ENCODE peak calls at places on chromosomes 11 and 22, in four cellular contexts. One of them, this sample, is unnamed.

GRCh38 chr22:33747576-33748180 is 172.6 kb downstream of the LARGE1 start:
- DNase-seq in HepG2: no peak
- DNase-seq in WTC11: no peak
- DNase-seq in GM12878: no peak
- DNase-seq in this sample: no peak

GRCh38 chr11:133669371-133670046 is 137.2 kb upstream of the OPCML start:
- DNase-seq in HepG2: no peak
- DNase-seq in WTC11: peak; percentile 43
- DNase-seq in GM12878: no peak
- DNase-seq in this sample: no peak

GRCh38 chr11:1878134-1879031 is 13.3 kb downstream of the PRR33 start:
- DNase-seq in HepG2: no peak
- DNase-seq in WTC11: no peak
- DNase-seq in GM12878: no peak
- DNase-seq in this sample: no peak

GRCh38 chr11:17250561-17251350 is 25.8 kb upstream of the NUCB2 start:
- DNase-seq in HepG2: no peak
- DNase-seq in WTC11: no peak
- DNase-seq in GM12878: no peak
- DNase-seq in this sample: no peak

GRCh38 chr11:36349345-36350136 is 53.5 kb downstream of the PRR5L start:
- DNase-seq in HepG2: no peak
- DNase-seq in WTC11: no peak
- DNase-seq in GM12878: no peak
- DNase-seq in this sample: no peak

GRCh38 chr11:131038597-131038996 is 122.3 kb upstream of the SNX19 start:
- DNase-seq in HepG2: no peak
- DNase-seq in WTC11: no peak
- DNase-seq in GM12878: no peak
- DNase-seq in this sample: peak; percentile 36

GRCh38 chr11:95531116-95531515 is 258.5 kb downstream of the FAM76B start:
- DNase-seq in HepG2: no peak
- DNase-seq in WTC11: no peak
- DNase-seq in GM12878: no peak
- DNase-seq in this sample: no peak

GRCh38 chr22:28802595-28803087 is 2.3 kb upstream of the XBP1 start:
- DNase-seq in HepG2: peak; percentile 66
- DNase-seq in WTC11: no peak
- DNase-seq in GM12878: no peak
- DNase-seq in this sample: no peak

GRCh38 chr11:45332486-45332934 is 46.4 kb upstream of the SYT13 start:
- DNase-seq in HepG2: peak; percentile 24
- DNase-seq in WTC11: peak; percentile 53
- DNase-seq in GM12878: no peak
- DNase-seq in this sample: peak; percentile 77

GRCh38 chr11:35166369-35167360 is 27.7 kb downstream of the CD44 start:
- DNase-seq in HepG2: no peak
- DNase-seq in WTC11: no peak
- DNase-seq in GM12878: no peak
- DNase-seq in this sample: no peak

GRCh38 chr11:29634248-29634647 is 382.6 kb downstream of the KCNA4 start:
- DNase-seq in HepG2: no peak
- DNase-seq in WTC11: no peak
- DNase-seq in GM12878: no peak
- DNase-seq in this sample: no peak

GRCh38 chr11:109956124-109956793 is 136.9 kb upstream of the ZC3H12C start:
- DNase-seq in HepG2: no peak
- DNase-seq in WTC11: no peak
- DNase-seq in GM12878: peak; percentile 61
- DNase-seq in this sample: no peak

GRCh38 chr22:37745548-37746365 is 48.9 kb downstream of the TRIOBP start:
- DNase-seq in HepG2: peak; percentile 80
- DNase-seq in WTC11: peak; percentile 89
- DNase-seq in GM12878: peak; percentile 37
- DNase-seq in this sample: peak; percentile 90

GRCh38 chr11:27913650-27914049 is 194.3 kb downstream of the KIF18A start:
- DNase-seq in HepG2: no peak
- DNase-seq in WTC11: no peak
- DNase-seq in GM12878: no peak
- DNase-seq in this sample: no peak

GRCh38 chr11:114082767-114083181 is 23.3 kb downstream of the ZBTB16 start:
- DNase-seq in HepG2: no peak
- DNase-seq in WTC11: no peak
- DNase-seq in GM12878: no peak
- DNase-seq in this sample: peak; percentile 81

GRCh38 chr11:64037027-64037633 is 1.4 kb downstream of the FLRT1 start:
- DNase-seq in HepG2: no peak
- DNase-seq in WTC11: no peak
- DNase-seq in GM12878: no peak
- DNase-seq in this sample: no peak

GRCh38 chr22:19497245-19497644 is 17.5 kb downstream of the CDC45 start:
- DNase-seq in HepG2: no peak
- DNase-seq in WTC11: no peak
- DNase-seq in GM12878: no peak
- DNase-seq in this sample: peak; percentile 75

GRCh38 chr11:63841554-63841953 is 2.6 kb downstream of the MARK2 start:
- DNase-seq in HepG2: no peak
- DNase-seq in WTC11: peak; percentile 48
- DNase-seq in GM12878: no peak
- DNase-seq in this sample: no peak

GRCh38 chr11:113876074-113876797 is 864 bp upstream of the USP28 start:
- DNase-seq in HepG2: no peak
- DNase-seq in WTC11: no peak
- DNase-seq in GM12878: no peak
- DNase-seq in this sample: no peak

GRCh38 chr11:46315033-46315738 is 32.1 kb upstream of the DGKZ start:
- DNase-seq in HepG2: peak; percentile 57
- DNase-seq in WTC11: peak; percentile 95
- DNase-seq in GM12878: no peak
- DNase-seq in this sample: peak; percentile 93

GRCh38 chr11:59779487-59779886 is 24.3 kb downstream of the STX3 start:
- DNase-seq in HepG2: no peak
- DNase-seq in WTC11: no peak
- DNase-seq in GM12878: no peak
- DNase-seq in this sample: no peak

GRCh38 chr11:3944198-3944597 is 88.7 kb downstream of the STIM1 start:
- DNase-seq in HepG2: no peak
- DNase-seq in WTC11: no peak
- DNase-seq in GM12878: no peak
- DNase-seq in this sample: no peak

GRCh38 chr11:64566915-64567882 is 23.8 kb upstream of the SLC22A12 start:
- DNase-seq in HepG2: no peak
- DNase-seq in WTC11: no peak
- DNase-seq in GM12878: no peak
- DNase-seq in this sample: no peak

GRCh38 chr11:71304045-71304444 is 51.7 kb upstream of the SHANK2 start:
- DNase-seq in HepG2: no peak
- DNase-seq in WTC11: no peak
- DNase-seq in GM12878: no peak
- DNase-seq in this sample: no peak

GRCh38 chr11:10758959-10759358 is 7.9 kb downstream of the CTR9 start:
- DNase-seq in HepG2: no peak
- DNase-seq in WTC11: no peak
- DNase-seq in GM12878: no peak
- DNase-seq in this sample: peak; percentile 19

GRCh38 chr11:125960771-125961170 is 14.9 kb downstream of the VSIG10L2 start:
- DNase-seq in HepG2: no peak
- DNase-seq in WTC11: no peak
- DNase-seq in GM12878: no peak
- DNase-seq in this sample: no peak

GRCh38 chr11:73252577-73253191 is 19.5 kb upstream of the P2RY6 start:
- DNase-seq in HepG2: no peak
- DNase-seq in WTC11: peak; percentile 3
- DNase-seq in GM12878: no peak
- DNase-seq in this sample: no peak

GRCh38 chr11:8043756-8044155 is 37.3 kb upstream of the TUB start:
- DNase-seq in HepG2: no peak
- DNase-seq in WTC11: no peak
- DNase-seq in GM12878: no peak
- DNase-seq in this sample: no peak

GRCh38 chr11:66967670-66968425 is 7.3 kb upstream of the C11orf86 start:
- DNase-seq in HepG2: no peak
- DNase-seq in WTC11: no peak
- DNase-seq in GM12878: no peak
- DNase-seq in this sample: peak; percentile 8

GRCh38 chr22:45647532-45648225 is 24.0 kb upstream of the ATXN10 start:
- DNase-seq in HepG2: no peak
- DNase-seq in WTC11: no peak
- DNase-seq in GM12878: no peak
- DNase-seq in this sample: no peak

GRCh38 chr11:58645854-58646253 is 23.4 kb downstream of the CNTF start:
- DNase-seq in HepG2: no peak
- DNase-seq in WTC11: no peak
- DNase-seq in GM12878: no peak
- DNase-seq in this sample: no peak

GRCh38 chr11:58639103-58639502 is 16.6 kb downstream of the CNTF start:
- DNase-seq in HepG2: no peak
- DNase-seq in WTC11: no peak
- DNase-seq in GM12878: no peak
- DNase-seq in this sample: no peak

GRCh38 chr11:58640386-58641023 is 18.0 kb downstream of the CNTF start:
- DNase-seq in HepG2: no peak
- DNase-seq in WTC11: no peak
- DNase-seq in GM12878: no peak
- DNase-seq in this sample: no peak

GRCh38 chr11:58641326-58641725 is 18.9 kb downstream of the CNTF start:
- DNase-seq in HepG2: no peak
- DNase-seq in WTC11: no peak
- DNase-seq in GM12878: no peak
- DNase-seq in this sample: no peak

GRCh38 chr11:58642120-58642625 is 19.7 kb downstream of the CNTF start:
- DNase-seq in HepG2: no peak
- DNase-seq in WTC11: no peak
- DNase-seq in GM12878: no peak
- DNase-seq in this sample: no peak
- TF ChIP-seq TCF7 in HepG2: no peak
- TF ChIP-seq TCF7 in WTC11: no peak
- TF ChIP-seq TCF7 in GM12878: no peak
- TF ChIP-seq TCF7 in this sample: no peak

GRCh38 chr11:74494916-74495315 is 1.4 kb upstream of the LIPT2 start:
- DNase-seq in HepG2: no peak
- DNase-seq in WTC11: no peak
- DNase-seq in GM12878: no peak
- DNase-seq in this sample: no peak

GRCh38 chr11:74492084-74492483 is 1.4 kb downstream of the LIPT2 start:
- DNase-seq in HepG2: no peak
- DNase-seq in WTC11: no peak
- DNase-seq in GM12878: no peak
- DNase-seq in this sample: no peak

GRCh38 chr11:74490945-74491344 is 2.6 kb downstream of the LIPT2 start:
- DNase-seq in HepG2: no peak
- DNase-seq in WTC11: no peak
- DNase-seq in GM12878: no peak
- DNase-seq in this sample: no peak

GRCh38 chr11:74492974-74493815 is at the start of gene LIPT2:
- DNase-seq in HepG2: peak; percentile 91
- DNase-seq in WTC11: peak; percentile 97
- DNase-seq in GM12878: peak; percentile 90
- DNase-seq in this sample: peak; percentile 92

DNA sequence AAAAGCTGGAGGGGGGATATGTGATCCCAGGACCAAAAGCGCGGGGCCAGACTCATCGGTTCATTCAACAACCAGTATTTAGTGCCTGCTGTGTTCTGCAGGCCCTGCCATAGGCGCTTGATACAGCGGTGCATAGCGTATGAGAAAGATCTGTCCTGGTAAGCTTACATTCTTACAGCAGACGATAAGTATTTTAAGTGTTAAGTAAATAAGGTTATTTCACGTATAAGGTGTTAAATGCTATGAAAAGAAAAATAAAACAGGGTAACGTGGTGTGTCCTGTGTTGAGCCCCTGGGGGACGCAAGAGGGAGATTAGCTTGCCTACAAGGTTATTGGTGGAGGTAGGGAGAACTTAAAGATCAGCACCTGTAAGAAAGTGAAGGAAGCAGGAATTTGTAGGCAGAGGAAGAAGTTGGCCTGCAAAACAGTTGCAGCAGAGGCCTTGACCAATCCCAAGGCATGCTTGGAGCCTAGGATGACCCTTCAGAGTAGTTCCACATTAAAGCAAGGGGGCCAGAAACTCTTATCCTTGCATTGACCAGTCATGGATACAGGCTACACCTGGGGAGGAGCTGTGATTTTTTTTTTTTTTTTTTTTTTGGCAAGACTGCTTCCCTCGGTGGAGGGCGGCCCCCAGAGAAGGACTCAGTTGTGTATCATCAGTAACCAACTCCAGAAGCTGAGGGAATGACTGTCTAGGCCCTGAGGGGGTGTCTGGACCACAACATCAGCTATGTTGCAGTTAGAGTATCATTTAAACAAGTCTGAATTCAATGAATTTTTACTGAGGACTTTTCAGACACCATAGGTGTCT is 499 bp upstream of the LIPT2 start:
- DNase-seq in HepG2: no peak
- DNase-seq in WTC11: no peak
- DNase-seq in GM12878: peak; percentile 2
- DNase-seq in this sample: no peak
- TF ChIP-seq TCF7 in HepG2: no peak
- TF ChIP-seq TCF7 in WTC11: no peak
- TF ChIP-seq TCF7 in GM12878: no peak
- TF ChIP-seq TCF7 in this sample: no peak

DNA sequence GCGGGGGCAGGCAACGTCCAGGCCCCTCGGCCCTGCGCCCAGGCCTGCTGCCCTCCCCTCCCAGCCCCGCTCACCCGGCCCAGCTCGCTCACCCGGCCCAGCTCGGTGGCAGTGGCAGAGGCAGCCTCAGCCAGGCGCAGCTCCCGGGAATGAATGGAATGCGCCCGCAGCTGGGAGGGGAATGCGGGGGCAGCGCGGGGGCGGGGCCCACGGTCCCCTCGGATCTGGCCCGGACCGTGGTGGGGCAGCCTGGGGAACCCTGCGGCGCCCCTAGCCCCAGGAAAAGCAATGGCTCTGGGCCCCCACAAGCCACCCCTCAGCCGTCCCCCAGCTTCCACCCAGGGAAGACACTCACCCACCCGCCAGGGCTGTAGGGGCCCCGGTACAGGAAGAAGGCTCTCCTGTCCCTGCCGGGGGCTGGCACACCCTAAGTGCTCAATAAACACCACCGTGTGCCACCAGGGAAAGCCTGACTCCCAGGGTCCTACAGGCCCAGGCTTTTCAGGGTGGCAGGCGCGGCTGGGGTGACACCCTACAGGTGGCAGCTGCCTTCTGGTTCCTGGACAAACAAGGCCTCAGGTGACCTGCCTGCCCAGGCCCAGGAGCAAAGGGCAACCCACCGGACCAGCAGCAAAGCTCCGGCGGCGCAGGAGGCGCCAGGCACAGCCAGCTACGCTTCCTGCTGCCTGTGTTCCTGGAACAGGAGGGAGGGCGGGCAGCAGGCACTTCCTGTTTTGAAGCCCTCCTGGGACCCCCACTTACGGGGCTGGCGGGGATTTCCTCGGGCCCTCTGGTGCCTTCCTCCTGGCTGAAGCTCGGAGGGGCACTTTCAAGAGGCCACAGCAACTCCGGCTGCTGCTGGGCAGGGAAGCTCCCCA is 13.8 kb downstream of the PLXNB2 start:
- DNase-seq in HepG2: peak; percentile 87
- DNase-seq in WTC11: peak; percentile 85
- DNase-seq in GM12878: no peak
- DNase-seq in this sample: no peak
- TF ChIP-seq TCF7 in HepG2: no peak
- TF ChIP-seq TCF7 in WTC11: no peak
- TF ChIP-seq TCF7 in GM12878: no peak
- TF ChIP-seq TCF7 in this sample: no peak

GRCh38 chr11:119538748-119539147 is 115.8 kb upstream of the THY1 start:
- DNase-seq in HepG2: no peak
- DNase-seq in WTC11: no peak
- DNase-seq in GM12878: no peak
- DNase-seq in this sample: no peak
- TF ChIP-seq TCF7 in HepG2: no peak
- TF ChIP-seq TCF7 in WTC11: no peak
- TF ChIP-seq TCF7 in GM12878: no peak
- TF ChIP-seq TCF7 in this sample: no peak